ENCODE peak calls at places on chromosomes 13 and 19, in ten cellular contexts. U is body of pancreas, W is left ventricle myocardium inferior, D is aorta, P is transverse colon, J is lower lobe of right lung, B is PC-9, F is heart left ventricle, Y is esophagus squamous epithelium, R is heart right ventricle. E is an unnamed sample. For H3K4me1, the result is how much of the 10 kb centered on the place peaks cover.

GRCh38 chr19:30593358-30593757 is 221.2 kb downstream of the ZNF536 start:
- DNase-seq in U (no peak), F (no peak), Y (no peak), W (no peak), R (no peak), J (no peak), D (no peak), B (no peak), P (peak), E (no peak)

GRCh38 chr19:10043286-10043927 is 30.1 kb downstream of the RDH8 start:
- DNase-seq in B (peak), P (no peak), Y (no peak), W (no peak), F (no peak), J (no peak), D (no peak), R (no peak), U (no peak), E (no peak)

GRCh38 chr19:49150106-49150943 is 4.9 kb downstream of the HRC start:
- DNase-seq in U (peak), D (peak), F (peak), W (peak), B (peak), P (peak), Y (no peak), J (peak), R (peak), E (no peak)

GRCh38 chr13:45768668-45769067 is 66.5 kb downstream of the CBY2 start:
- DNase-seq in R (no peak), P (no peak), D (no peak), W (no peak), Y (no peak), B (no peak), U (no peak), F (no peak), J (no peak), E (no peak)

GRCh38 chr13:47039106-47039505 is 142.3 kb upstream of the HTR2A start:
- DNase-seq in Y (no peak), J (no peak), B (no peak), P (no peak), R (no peak), F (no peak), U (no peak), D (no peak), W (no peak), E (no peak)

GRCh38 chr13:26019881-26020535 is 31.8 kb downstream of the SHISA2 start:
- DNase-seq in R (no peak), J (no peak), Y (no peak), B (peak), U (no peak), P (no peak), D (no peak), W (no peak), F (no peak), E (no peak)

GRCh38 chr13:104315606-104316005 is 1249.4 kb upstream of the SLC10A2 start:
- DNase-seq in F (no peak), P (no peak), Y (no peak), R (no peak), B (peak), J (no peak), U (no peak), D (no peak), W (no peak), E (no peak)

GRCh38 chr13:45817833-45818232 is 33.7 kb downstream of the SIAH3 start:
- DNase-seq in F (no peak), R (no peak), Y (no peak), B (no peak), W (no peak), D (no peak), U (no peak), P (no peak), J (no peak), E (no peak)

GRCh38 chr13:51643882-51644281 is 59.6 kb downstream of the WDFY2 start:
- DNase-seq in F (no peak), D (no peak), Y (no peak), J (no peak), P (no peak), R (no peak), B (peak), W (no peak), U (no peak), E (no peak)

GRCh38 chr19:8074501-8074900 is 21.9 kb downstream of the CCL25 start:
- DNase-seq in Y (no peak), D (no peak), B (no peak), F (no peak), P (no peak), R (no peak), J (no peak), W (no peak), U (no peak), E (no peak)

GRCh38 chr19:30842926-30843325 is 470.7 kb downstream of the ZNF536 start:
- DNase-seq in D (no peak), F (no peak), R (no peak), U (no peak), B (no peak), P (no peak), J (no peak), W (no peak), Y (no peak), E (no peak)

GRCh38 chr19:49443366-49444099 is 2.2 kb upstream of the SLC17A7 start:
- DNase-seq in F (peak), P (peak), B (peak), J (peak), W (peak), Y (peak), R (peak), D (peak), U (peak), E (peak)

GRCh38 chr13:39035204-39035603 is 2.7 kb downstream of the PROSER1 start:
- DNase-seq in R (no peak), U (no peak), J (no peak), Y (no peak), D (no peak), F (no peak), P (no peak), W (no peak), B (no peak), E (no peak)

GRCh38 chr19:34962945-34963530 is 991 bp downstream of the ZNF792 start:
- DNase-seq in B (no peak), D (no peak), F (no peak), W (no peak), U (no peak), R (no peak), P (no peak), J (no peak), Y (no peak), E (no peak)

GRCh38 chr13:30698488-30699005 is 36.8 kb upstream of the ALOX5AP start:
- DNase-seq in W (no peak), D (no peak), U (no peak), F (no peak), Y (no peak), R (no peak), B (no peak), P (no peak), J (no peak), E (no peak)

GRCh38 chr13:107551521-107551920 is 663.8 kb downstream of the LIG4 start:
- DNase-seq in W (no peak), D (no peak), U (no peak), F (no peak), P (no peak), J (no peak), B (no peak), R (no peak), Y (no peak), E (no peak)

GRCh38 chr13:112053167-112053743 is 13.7 kb upstream of the SOX1 start:
- DNase-seq in D (no peak), J (no peak), P (no peak), W (no peak), U (no peak), F (no peak), B (no peak), Y (no peak), R (no peak), E (no peak)

GRCh38 chr13:51549050-51549449 is 35.2 kb upstream of the WDFY2 start:
- DNase-seq in R (no peak), D (no peak), W (no peak), U (peak), B (peak), P (no peak), Y (no peak), J (peak), F (no peak), E (no peak)

GRCh38 chr19:33226550-33227241 is 1.0 kb upstream of the SLC7A10 start:
- DNase-seq in Y (no peak), B (no peak), U (peak), W (no peak), F (no peak), J (peak), D (no peak), P (peak), R (no peak), E (no peak)

GRCh38 chr19:18203408-18203862 is 407 bp downstream of the RAB3A start:
- DNase-seq in R (peak), Y (no peak), F (no peak), P (peak), J (peak), U (peak), B (no peak), D (peak), W (peak), E (no peak)

GRCh38 chr19:7823902-7824301 is 6.1 kb upstream of the EVI5L start:
- DNase-seq in D (no peak), U (no peak), B (no peak), R (no peak), Y (no peak), F (no peak), P (no peak), W (no peak), J (no peak), E (no peak)

GRCh38 chr19:50155520-50156109 is 7.5 kb downstream of the IZUMO2 start:
- DNase-seq in P (no peak), R (no peak), Y (no peak), F (no peak), D (no peak), J (no peak), U (no peak), W (no peak), B (no peak), E (no peak)

GRCh38 chr13:97506511-97506910 is 72.5 kb downstream of the RAP2A start:
- DNase-seq in R (no peak), J (no peak), P (no peak), U (no peak), F (no peak), D (no peak), B (no peak), W (no peak), Y (no peak), E (no peak)

GRCh38 chr13:27542220-27542619 is 78.1 kb downstream of the LNX2 start:
- DNase-seq in W (no peak), B (no peak), Y (no peak), P (no peak), R (no peak), J (no peak), D (no peak), U (no peak), F (no peak), E (no peak)

GRCh38 chr13:76856141-76856571 is 30.0 kb downstream of the KCTD12 start:
- DNase-seq in J (no peak), U (no peak), R (no peak), P (no peak), W (no peak), F (no peak), B (no peak), Y (no peak), D (no peak), E (no peak)

GRCh38 chr13:20350380-20350763 is 118.3 kb upstream of the GJB6 start:
- DNase-seq in P (no peak), R (no peak), W (no peak), D (peak), J (no peak), U (no peak), Y (no peak), F (no peak), B (no peak), E (no peak)

GRCh38 chr13:95457294-95457693 is 95.2 kb upstream of the CLDN10 start:
- DNase-seq in U (no peak), F (no peak), D (no peak), B (no peak), P (no peak), J (no peak), Y (no peak), W (no peak), R (no peak), E (no peak)

GRCh38 chr13:98835156-98835555 is 82.7 kb upstream of the SLC15A1 start:
- DNase-seq in U (no peak), D (no peak), B (no peak), W (no peak), Y (no peak), R (no peak), P (no peak), J (no peak), F (no peak), E (no peak)

GRCh38 chr13:99028890-99029289 is 51.0 kb upstream of the DOCK9 start:
- DNase-seq in R (no peak), B (no peak), U (peak), W (no peak), Y (no peak), D (no peak), P (no peak), J (no peak), F (no peak), E (no peak)

GRCh38 chr19:50555447-50556235 is 12.6 kb downstream of the LRRC4B start:
- DNase-seq in R (no peak), Y (no peak), F (no peak), D (no peak), W (peak), P (no peak), B (no peak), U (no peak), J (no peak), E (no peak)

GRCh38 chr13:102530751-102531150 is 66.0 kb upstream of the TPP2 start:
- DNase-seq in J (peak), R (no peak), U (no peak), D (no peak), P (no peak), B (no peak), F (no peak), W (no peak), Y (no peak), E (no peak)

GRCh38 chr13:78604782-78605611 is 1.6 kb upstream of the POU4F1 start:
- DNase-seq in Y (no peak), W (no peak), J (no peak), B (no peak), U (no peak), R (no peak), F (no peak), P (no peak), D (no peak), E (no peak)

GRCh38 chr19:47713046-47714021 is at the start of gene EHD2:
- DNase-seq in R (peak), B (no peak), D (peak), Y (no peak), J (peak), F (peak), U (peak), P (peak), W (peak), E (peak)

GRCh38 chr19:2654585-2654861 is 48.0 kb downstream of the GNG7 start:
- DNase-seq in J (no peak), Y (no peak), F (no peak), D (no peak), W (no peak), B (no peak), U (no peak), P (no peak), R (no peak), E (no peak)

GRCh38 chr19:18093439-18094161 is 4.0 kb upstream of the MAST3 start:
- DNase-seq in W (no peak), R (no peak), Y (no peak), B (peak), P (no peak), U (peak), F (no peak), J (no peak), D (no peak), E (no peak)

GRCh38 chr19:44767295-44768180 is 10.2 kb upstream of the CBLC start:
- DNase-seq in D (no peak), J (no peak), Y (no peak), F (no peak), W (no peak), R (no peak), P (no peak), B (no peak), U (no peak), E (no peak)

GRCh38 chr13:43293008-43293407 is 269.6 kb downstream of the DNAJC15 start:
- DNase-seq in Y (no peak), W (no peak), B (no peak), U (no peak), D (no peak), F (no peak), R (no peak), P (no peak), J (no peak), E (no peak)

DNA sequence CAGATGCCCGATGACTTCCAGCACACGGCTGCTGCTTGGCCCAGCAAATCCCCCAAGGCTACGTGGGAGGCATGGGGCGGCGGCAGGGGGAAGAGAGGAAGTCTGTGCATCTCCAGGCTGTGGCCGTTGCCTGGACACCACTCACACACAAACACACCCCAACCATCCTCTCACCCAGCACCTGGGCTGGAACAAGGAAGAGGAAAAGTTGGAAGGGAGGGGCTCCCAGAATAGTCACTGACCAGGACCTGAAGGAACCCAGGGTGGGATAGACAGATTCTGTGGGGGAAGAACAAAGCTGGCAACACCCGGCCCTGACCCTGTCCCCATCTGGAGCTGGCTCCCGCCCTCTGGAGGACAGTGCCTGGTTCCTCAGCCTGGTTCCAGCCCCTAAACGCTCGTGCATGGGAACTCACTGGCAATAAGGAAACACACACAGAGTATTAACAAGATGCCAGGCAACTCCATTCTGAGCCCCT is 11.2 kb downstream of the PPP6R1 start:
- DNase-seq in J (peak), Y (no peak), W (peak), D (no peak), P (peak), R (peak), F (peak), U (no peak), B (peak), E (no peak)
- H3K27ac ChIP-seq in J (no peak), Y (peak), W (peak), D (no peak), P (peak), R (peak), F (no peak), U (no peak), B (peak), E (no peak)

DNA sequence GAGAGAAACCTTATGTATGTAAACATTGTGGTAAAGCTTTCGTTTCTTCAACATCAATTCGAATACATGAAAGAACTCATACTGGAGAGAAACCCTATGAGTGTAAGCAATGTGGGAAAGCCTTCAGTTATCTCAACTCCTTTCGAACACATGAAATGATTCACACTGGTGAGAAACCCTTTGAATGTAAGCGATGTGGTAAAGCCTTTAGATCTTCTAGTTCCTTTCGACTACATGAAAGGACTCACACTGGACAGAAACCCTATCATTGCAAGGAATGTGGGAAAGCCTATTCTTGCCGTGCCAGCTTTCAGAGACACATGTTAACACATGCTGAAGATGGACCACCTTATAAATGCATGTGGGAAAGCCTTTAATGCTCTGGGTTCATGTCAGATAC is 24.7 kb downstream of the ZNF136 start:
- DNase-seq in P (no peak), Y (no peak), J (no peak), F (no peak), U (no peak), W (no peak), D (no peak), R (no peak), B (no peak), E (no peak)
- H3K4me3 ChIP-seq in P (no peak), Y (peak), J (no peak), F (no peak), U (no peak), W (no peak), D (no peak), R (no peak), B (no peak), E (no peak)

GRCh38 chr19:6737873-6738725 is 719 bp upstream of the GPR108 start:
- DNase-seq in U (peak), Y (no peak), P (peak), W (peak), D (peak), B (peak), F (peak), R (peak), J (peak), E (peak)
- H3K4me1 ChIP-seq in U (under half), Y (under half), P (under half), W (half or more), D (under half), B (under half), F (half or more), R (half or more), J (half or more), E (half or more)

GRCh38 chr13:113488283-113488682 is 2.2 kb downstream of the DCUN1D2 start:
- DNase-seq in D (no peak), B (no peak), W (no peak), R (no peak), J (no peak), Y (no peak), F (no peak), P (no peak), U (no peak), E (no peak)
- H3K27ac ChIP-seq in D (no peak), B (no peak), W (peak), R (no peak), J (no peak), Y (no peak), F (no peak), P (no peak), U (no peak), E (no peak)

GRCh38 chr19:43735013-43735412 is 19.1 kb downstream of the IRGC start:
- DNase-seq in J (no peak), U (no peak), Y (no peak), R (no peak), W (no peak), B (no peak), P (no peak), D (no peak), F (no peak), E (no peak)
- H3K4me3 ChIP-seq in J (no peak), U (no peak), Y (no peak), R (no peak), W (no peak), B (no peak), P (no peak), D (no peak), F (no peak), E (no peak)

GRCh38 chr19:19460258-19460731 is 54.8 kb downstream of the GATAD2A start:
- DNase-seq in D (no peak), Y (no peak), U (no peak), B (no peak), F (no peak), J (peak), R (no peak), P (no peak), W (no peak), E (peak)

GRCh38 chr19:19461306-19461670 is 54.1 kb downstream of the TSSK6 start:
- DNase-seq in B (no peak), Y (no peak), J (peak), P (no peak), W (no peak), U (no peak), R (no peak), F (no peak), D (no peak), E (no peak)

GRCh38 chr19:19461671-19462622 is 53.4 kb downstream of the TSSK6 start:
- DNase-seq in J (peak), R (peak), B (no peak), F (peak), W (peak), Y (no peak), U (peak), D (peak), P (peak), E (no peak)

GRCh38 chr19:19459707-19460251 is 54.3 kb downstream of the GATAD2A start:
- DNase-seq in P (peak), Y (no peak), D (no peak), J (peak), W (peak), R (no peak), F (peak), U (peak), B (no peak), E (peak)

DNA sequence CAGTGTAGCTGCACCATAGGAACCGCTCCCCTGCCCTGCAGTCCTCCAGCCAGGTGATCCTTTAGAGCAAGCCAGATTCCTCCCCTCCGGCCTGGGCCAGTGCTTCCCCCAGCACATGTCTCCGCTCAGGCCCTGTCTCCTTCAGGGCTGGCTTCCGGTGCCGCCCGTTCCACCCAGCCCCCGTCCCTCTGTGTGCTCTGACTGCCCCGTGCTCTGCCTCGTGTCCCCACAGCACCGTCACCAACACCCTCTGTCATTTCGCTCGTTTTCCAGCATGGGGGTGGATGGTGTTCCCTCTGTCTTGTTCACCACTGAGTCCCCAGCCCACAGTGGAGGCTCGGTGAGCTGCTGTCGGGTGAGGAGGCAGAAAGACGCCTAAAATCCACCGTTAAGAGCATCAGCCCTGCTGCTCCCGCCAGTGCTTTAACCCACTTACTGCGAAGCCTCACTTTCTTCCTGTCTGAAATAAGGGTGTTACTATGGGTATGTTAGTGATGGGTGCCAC is 54.5 kb downstream of the TSSK6 start:
- DNase-seq in P (peak), F (peak), D (peak), W (peak), R (peak), J (peak), Y (no peak), B (no peak), U (peak), E (peak)
- H3K4me1 ChIP-seq in P (half or more), F (half or more), D (under half), W (half or more), R (half or more), J (half or more), Y (half or more), B (under half), U (half or more), E (half or more)